ENCODE peak calls at places on chromosomes 12 and 14, in ten cellular contexts. One of them, this sample, is unnamed.

GRCh38 chr14:64654072-64654899 is 49.9 kb upstream of the PLEKHG3 start:
- DNase-seq in SW480: no peak
- DNase-seq in CD8-positive, alpha-beta T cell: no peak
- DNase-seq in choroid plexus epithelial cell: peak; percentile 95
- DNase-seq in T-helper 17 cell: no peak
- DNase-seq in endothelial cell: no peak
- DNase-seq in BJ: peak; percentile 63
- DNase-seq in GM20000: peak; percentile 45
- DNase-seq in cardiac fibroblast: peak; percentile 69
- DNase-seq in Panc1: no peak
- DNase-seq in this sample: no peak

GRCh38 chr12:97640826-97641225 is 178.2 kb downstream of the RMST start:
- DNase-seq in CD8-positive, alpha-beta T cell: no peak
- DNase-seq in BJ: no peak
- DNase-seq in choroid plexus epithelial cell: no peak
- DNase-seq in cardiac fibroblast: no peak
- DNase-seq in SW480: no peak
- DNase-seq in GM20000: no peak
- DNase-seq in T-helper 17 cell: no peak
- DNase-seq in endothelial cell: no peak
- DNase-seq in Panc1: no peak
- DNase-seq in this sample: no peak

GRCh38 chr12:32737715-32738114 is 18.0 kb downstream of the YARS2 start:
- DNase-seq in choroid plexus epithelial cell: no peak
- DNase-seq in T-helper 17 cell: no peak
- DNase-seq in Panc1: no peak
- DNase-seq in GM20000: no peak
- DNase-seq in cardiac fibroblast: no peak
- DNase-seq in SW480: no peak
- DNase-seq in BJ: no peak
- DNase-seq in endothelial cell: no peak
- DNase-seq in CD8-positive, alpha-beta T cell: no peak
- DNase-seq in this sample: no peak

GRCh38 chr14:100764716-100765115 is 38.0 kb downstream of the DLK1 start:
- DNase-seq in cardiac fibroblast: no peak
- DNase-seq in BJ: no peak
- DNase-seq in endothelial cell: no peak
- DNase-seq in GM20000: no peak
- DNase-seq in T-helper 17 cell: no peak
- DNase-seq in Panc1: no peak
- DNase-seq in SW480: no peak
- DNase-seq in choroid plexus epithelial cell: no peak
- DNase-seq in CD8-positive, alpha-beta T cell: no peak
- DNase-seq in this sample: no peak

GRCh38 chr14:86481105-86481504 is 951.2 kb downstream of the FLRT2 start:
- DNase-seq in cardiac fibroblast: peak; percentile 28
- DNase-seq in choroid plexus epithelial cell: peak; percentile 42
- DNase-seq in CD8-positive, alpha-beta T cell: no peak
- DNase-seq in SW480: no peak
- DNase-seq in Panc1: no peak
- DNase-seq in T-helper 17 cell: no peak
- DNase-seq in GM20000: no peak
- DNase-seq in BJ: no peak
- DNase-seq in endothelial cell: no peak
- DNase-seq in this sample: no peak

GRCh38 chr14:65173973-65174693 is 71.8 kb upstream of the MAX start:
- DNase-seq in BJ: no peak
- DNase-seq in cardiac fibroblast: no peak
- DNase-seq in endothelial cell: no peak
- DNase-seq in T-helper 17 cell: no peak
- DNase-seq in Panc1: no peak
- DNase-seq in SW480: no peak
- DNase-seq in GM20000: no peak
- DNase-seq in choroid plexus epithelial cell: peak; percentile 58
- DNase-seq in CD8-positive, alpha-beta T cell: no peak
- DNase-seq in this sample: no peak

GRCh38 chr14:81004575-81004974 is 49.2 kb downstream of the TSHR start:
- DNase-seq in choroid plexus epithelial cell: no peak
- DNase-seq in BJ: no peak
- DNase-seq in endothelial cell: no peak
- DNase-seq in cardiac fibroblast: no peak
- DNase-seq in GM20000: no peak
- DNase-seq in T-helper 17 cell: no peak
- DNase-seq in CD8-positive, alpha-beta T cell: no peak
- DNase-seq in SW480: no peak
- DNase-seq in Panc1: no peak
- DNase-seq in this sample: no peak

GRCh38 chr12:113108308-113108707 is 27.3 kb downstream of the RASAL1 start:
- DNase-seq in GM20000: no peak
- DNase-seq in SW480: no peak
- DNase-seq in BJ: no peak
- DNase-seq in CD8-positive, alpha-beta T cell: no peak
- DNase-seq in endothelial cell: no peak
- DNase-seq in T-helper 17 cell: no peak
- DNase-seq in cardiac fibroblast: no peak
- DNase-seq in Panc1: no peak
- DNase-seq in choroid plexus epithelial cell: no peak
- DNase-seq in this sample: no peak

GRCh38 chr14:95018845-95019244 is 138.5 kb downstream of the DICER1 start:
- DNase-seq in GM20000: no peak
- DNase-seq in BJ: no peak
- DNase-seq in endothelial cell: no peak
- DNase-seq in choroid plexus epithelial cell: no peak
- DNase-seq in T-helper 17 cell: no peak
- DNase-seq in Panc1: no peak
- DNase-seq in cardiac fibroblast: peak; percentile 32
- DNase-seq in SW480: no peak
- DNase-seq in CD8-positive, alpha-beta T cell: no peak
- DNase-seq in this sample: no peak

GRCh38 chr12:88334271-88334670 is 192.2 kb downstream of the TMTC3 start:
- DNase-seq in BJ: no peak
- DNase-seq in GM20000: peak; percentile 4
- DNase-seq in choroid plexus epithelial cell: peak; percentile 68
- DNase-seq in Panc1: no peak
- DNase-seq in SW480: no peak
- DNase-seq in endothelial cell: no peak
- DNase-seq in CD8-positive, alpha-beta T cell: no peak
- DNase-seq in T-helper 17 cell: no peak
- DNase-seq in cardiac fibroblast: peak; percentile 31
- DNase-seq in this sample: no peak

GRCh38 chr14:94125659-94126418 is 3.6 kb downstream of the IFI27L2 start:
- DNase-seq in CD8-positive, alpha-beta T cell: no peak
- DNase-seq in endothelial cell: no peak
- DNase-seq in cardiac fibroblast: no peak
- DNase-seq in SW480: no peak
- DNase-seq in GM20000: no peak
- DNase-seq in choroid plexus epithelial cell: no peak
- DNase-seq in T-helper 17 cell: no peak
- DNase-seq in BJ: no peak
- DNase-seq in Panc1: no peak
- DNase-seq in this sample: no peak

This sample was measured in non-pigmented ciliary epithelial cell.